ENCODE peak calls at places on chromosomes 1 and 21, in eight cellular contexts. I is sigmoid colon, E is MM.1S, J is HL-60, O is heart left ventricle, V is A549, U is Peyer's patch, Y is kidney. Q is an unnamed sample.

GRCh38 chr1:9253706-9254105 is 19.1 kb downstream of the H6PD start:
- DNase-seq in I (no peak), O (no peak), Y (no peak), V (no peak), E (no peak), U (no peak), J (no peak), Q (no peak)

GRCh38 chr21:15841856-15842564 is 112.2 kb downstream of the USP25 start:
- DNase-seq in J (no peak), U (no peak), O (no peak), I (no peak), E (no peak), Y (no peak), V (no peak), Q (peak)

GRCh38 chr21:35529141-35529863 is 480.2 kb upstream of the RUNX1 start:
- DNase-seq in V (no peak), O (no peak), E (peak), Y (no peak), U (no peak), I (no peak), J (no peak), Q (no peak)

GRCh38 chr1:54294846-54295245 is 94.9 kb downstream of the MRPL37 start:
- DNase-seq in O (no peak), U (no peak), J (no peak), V (no peak), I (no peak), Y (peak), E (no peak), Q (no peak)

GRCh38 chr1:94668528-94668927 is 127.0 kb upstream of the F3 start:
- DNase-seq in J (no peak), U (no peak), E (no peak), I (no peak), Y (no peak), O (no peak), V (no peak), Q (no peak)

GRCh38 chr21:39094847-39095525 is 88.3 kb downstream of the PSMG1 start:
- DNase-seq in J (no peak), I (no peak), Y (no peak), O (no peak), E (no peak), V (peak), U (no peak), Q (no peak)

GRCh38 chr21:44984428-44984791 is 44.6 kb downstream of the SLX9 start:
- DNase-seq in U (no peak), J (no peak), O (peak), E (no peak), Y (peak), V (no peak), I (peak), Q (no peak)

GRCh38 chr1:229370601-229371021 is 27.8 kb upstream of the CCSAP start:
- DNase-seq in J (no peak), U (no peak), V (no peak), O (peak), I (no peak), Y (no peak), E (peak), Q (no peak)

GRCh38 chr1:63674238-63674864 is 81.1 kb downstream of the PGM1 start:
- DNase-seq in V (peak), Y (peak), I (peak), U (peak), O (peak), E (peak), J (no peak), Q (peak)

GRCh38 chr1:240338837-240339236 is 247.2 kb downstream of the FMN2 start:
- DNase-seq in V (no peak), J (no peak), I (no peak), U (no peak), O (no peak), Y (no peak), E (no peak), Q (no peak)

GRCh38 chr1:62368989-62369388 is 49.8 kb upstream of the KANK4 start:
- DNase-seq in E (no peak), Y (no peak), V (no peak), U (no peak), I (no peak), O (no peak), J (no peak), Q (no peak)

DNA sequence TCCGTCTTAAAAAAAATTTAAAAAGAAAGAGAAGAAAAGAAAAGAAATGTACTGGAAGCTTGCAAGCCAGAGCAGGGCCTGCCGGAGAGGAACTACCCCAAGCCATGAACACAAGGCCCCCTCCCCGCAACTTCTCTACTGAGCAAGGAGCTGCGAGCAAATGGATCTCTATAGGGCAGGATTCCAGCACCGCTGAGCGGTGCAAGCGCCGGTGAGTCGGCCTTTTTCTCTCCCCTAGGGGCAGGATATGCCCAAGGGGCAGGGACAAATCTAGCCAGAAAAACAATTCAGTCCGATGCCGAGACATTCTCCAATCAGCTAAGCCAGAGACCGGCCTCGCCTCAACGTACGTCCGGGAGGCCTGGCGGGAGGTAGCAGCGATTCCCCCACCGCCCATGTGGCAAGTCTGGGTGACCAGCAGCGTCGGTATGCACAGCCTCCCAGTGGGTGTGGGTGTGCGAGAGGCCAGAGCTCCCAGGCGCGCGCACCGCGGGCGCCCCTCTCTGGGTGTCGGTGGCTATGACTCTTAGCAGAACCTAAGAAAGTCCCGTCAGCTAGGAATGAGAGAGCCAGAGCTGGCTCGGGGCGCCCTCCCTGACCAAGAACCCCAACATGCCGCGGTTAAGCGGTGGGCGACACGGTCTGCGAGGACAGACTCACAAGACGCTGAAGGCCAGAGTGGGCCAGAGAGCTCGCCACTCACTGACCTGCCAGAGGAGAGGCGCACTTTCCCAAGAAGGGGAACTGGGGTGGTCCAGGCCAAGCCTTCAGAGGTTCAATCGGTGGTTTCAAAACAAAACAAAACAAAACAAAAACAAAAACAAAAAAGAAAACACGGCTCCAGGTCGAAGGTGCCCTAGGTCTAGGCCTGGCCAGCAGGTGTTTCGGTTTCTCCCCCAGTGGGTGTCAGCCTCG is 1.9 kb downstream of the CSMD2 start:
- DNase-seq in U (peak), E (peak), V (peak), I (peak), O (peak), J (no peak), Y (peak), Q (peak)
- TF ChIP-seq CTCF in U (peak), E (peak), V (peak), I (peak), O (peak), J (no peak), Y (peak), Q (peak)

GRCh38 chr1:65512967-65513777 is 92.7 kb downstream of the LEPR start:
- DNase-seq in E (no peak), O (no peak), J (no peak), I (no peak), V (no peak), Y (no peak), U (no peak), Q (no peak)
- H3K27ac ChIP-seq in E (no peak), O (no peak), J (no peak), I (no peak), V (no peak), Y (no peak), U (no peak), Q (no peak)

DNA sequence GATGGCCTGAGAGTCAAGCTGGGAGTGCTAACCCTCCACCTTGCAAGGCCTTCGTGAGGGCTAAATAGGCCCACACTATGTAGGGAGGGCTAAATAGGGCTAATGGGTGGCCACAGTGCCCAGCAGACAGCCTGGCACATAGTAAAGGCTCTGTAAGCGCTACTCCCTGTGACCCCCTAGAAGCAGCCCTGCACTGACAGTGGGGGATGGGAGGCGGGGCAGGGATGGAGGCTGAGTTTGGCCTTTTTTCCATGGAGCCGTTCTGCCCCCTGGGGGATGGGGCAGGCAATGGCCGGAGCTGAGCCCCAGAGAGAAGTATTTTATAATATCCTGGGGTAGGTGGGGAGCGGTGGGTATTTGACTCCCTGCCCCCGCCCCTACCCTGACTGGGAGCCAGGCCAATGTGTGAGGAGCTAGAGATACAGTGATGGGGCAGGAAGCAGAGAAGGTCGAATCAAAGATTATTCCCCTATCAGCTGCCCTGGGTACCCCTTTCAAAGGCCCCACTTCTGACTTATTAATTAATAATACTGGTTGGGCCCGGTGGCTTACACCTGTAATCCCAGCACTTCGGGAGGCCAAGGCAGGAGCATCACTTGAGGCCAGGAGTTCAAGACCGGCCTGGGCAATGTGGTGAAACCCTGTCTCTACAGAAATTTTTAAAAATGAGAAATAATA is 42.3 kb downstream of the LACTBL1 start:
- DNase-seq in E (no peak), J (no peak), O (peak), U (peak), I (peak), Y (no peak), V (peak), Q (peak)
- TF ChIP-seq CTCF in E (peak), J (peak), O (peak), U (peak), I (peak), Y (peak), V (peak), Q (peak)

DNA sequence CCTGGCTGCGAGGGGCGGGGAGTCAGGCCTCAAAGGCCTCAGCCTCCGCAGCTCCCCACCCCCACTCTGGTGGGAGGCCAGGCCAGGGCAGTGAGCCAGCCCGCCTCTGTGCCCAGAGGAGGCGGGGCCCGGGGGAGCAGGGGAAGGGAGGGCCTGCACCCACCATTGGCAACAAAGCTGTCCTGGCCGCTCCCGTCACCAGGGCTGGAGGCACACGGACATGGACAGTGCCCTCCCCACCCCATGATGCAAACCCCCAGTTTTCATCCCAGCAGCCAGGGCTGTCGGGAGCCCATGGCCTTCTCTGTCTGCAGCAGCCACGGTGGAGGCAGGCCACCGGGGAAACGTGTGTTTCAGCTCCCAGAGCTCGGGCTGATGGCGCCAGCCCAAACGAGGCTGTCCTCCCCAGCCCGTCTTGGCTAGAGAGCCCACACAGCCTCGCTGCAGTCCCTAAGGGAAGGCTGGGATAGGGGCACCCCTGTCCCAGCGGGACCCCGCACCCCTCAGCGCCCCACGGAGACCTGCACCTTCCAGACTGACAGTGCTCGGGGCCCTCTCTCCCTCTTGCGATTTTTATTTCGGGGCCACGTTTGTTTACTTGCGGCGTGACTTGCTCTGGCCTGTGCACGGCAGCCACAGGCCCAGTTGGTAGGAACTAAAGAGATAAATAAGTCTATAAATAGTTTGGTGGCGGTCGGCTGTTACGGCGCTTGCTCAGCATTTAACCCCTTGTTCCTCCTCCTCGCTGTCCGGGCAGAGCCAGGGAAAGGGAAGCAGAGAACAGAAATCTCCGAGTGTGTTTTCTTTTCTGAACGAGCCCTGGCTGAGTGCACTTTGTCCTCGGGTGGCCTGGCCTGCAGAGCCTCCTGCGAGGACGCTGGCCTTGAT is 101.8 kb downstream of the PRDM16 start:
- DNase-seq in U (peak), V (no peak), O (peak), I (peak), Y (peak), E (peak), J (no peak), Q (no peak)
- H3K27ac ChIP-seq in U (peak), V (no peak), O (peak), I (peak), Y (peak), E (no peak), J (no peak), Q (peak)

DNA sequence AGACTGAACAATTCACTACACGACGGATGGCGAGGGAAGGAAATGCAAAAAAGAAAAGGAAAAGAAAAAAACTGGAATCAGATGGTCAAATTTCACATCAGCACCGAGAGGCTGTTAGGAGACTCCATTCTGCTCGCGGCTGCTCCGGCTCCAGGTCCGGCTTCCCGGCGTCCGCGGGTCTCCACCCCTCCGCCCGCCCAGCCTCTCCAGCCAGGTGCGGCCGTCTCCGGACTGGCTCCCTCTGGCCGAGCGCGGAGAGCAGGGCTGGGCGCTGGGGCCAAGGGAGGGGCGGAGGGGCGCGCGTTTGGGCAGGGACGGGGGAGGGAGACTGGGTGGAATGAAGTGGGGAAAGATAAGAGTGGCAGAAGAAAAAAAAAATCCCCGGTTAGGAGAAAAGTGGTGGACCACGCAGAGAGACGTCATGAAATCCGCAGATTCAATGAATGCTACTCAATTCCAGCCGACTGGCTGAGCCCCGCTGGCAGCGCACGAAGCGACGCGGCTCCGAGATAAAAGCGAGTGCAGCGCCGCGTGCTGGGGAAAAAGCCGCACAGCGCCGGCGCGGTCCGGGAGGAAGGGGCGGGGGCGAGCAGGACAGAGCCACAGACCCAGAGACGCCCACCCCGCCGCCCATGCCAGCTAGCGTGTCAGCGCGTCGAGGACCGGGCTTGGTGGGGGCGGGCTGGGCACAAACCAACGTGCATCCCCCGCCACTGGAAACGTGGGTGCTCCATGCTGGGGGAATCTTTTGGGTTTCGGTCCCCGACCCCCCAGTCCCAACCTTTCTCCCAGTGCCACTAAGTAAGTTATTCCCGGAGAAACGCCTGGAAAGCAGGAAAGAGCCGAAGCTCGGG is at the start of gene KCNJ6:
- DNase-seq in J (no peak), I (no peak), V (peak), O (peak), E (no peak), Y (no peak), U (no peak), Q (peak)
- TF ChIP-seq CTCF in J (peak), I (no peak), V (peak), O (peak), E (peak), Y (peak), U (peak), Q (peak)

GRCh38 chr1:111878649-111879048 is 110.8 kb downstream of the KCND3 start:
- DNase-seq in O (no peak), U (no peak), J (no peak), E (no peak), I (no peak), Y (no peak), V (no peak), Q (no peak)
- H3K27ac ChIP-seq in O (no peak), U (no peak), J (no peak), E (no peak), I (peak), Y (no peak), V (no peak), Q (no peak)